ENCODE peak calls at places on chromosomes 7 and 10, in nine cellular contexts. C, Z, T, I, K, D, S, G and M are unnamed samples.

GRCh38 chr10:77782328-77783061 is 144.1 kb downstream of the DLG5 start:
- DNase-seq in C (no peak), Z (no peak), T (no peak), I (no peak), K (no peak), D (no peak), S (no peak), G (no peak), M (no peak)

GRCh38 chr10:126312167-126312566 is 76.1 kb downstream of the ADAM12 start:
- DNase-seq in C (no peak), Z (no peak), T (no peak), I (no peak), K (no peak), D (no peak), S (no peak), G (no peak), M (no peak)

GRCh38 chr10:61130366-61130765 is 186.4 kb upstream of the RHOBTB1 start:
- DNase-seq in C (no peak), Z (no peak), T (peak; percentile 76), I (no peak), K (no peak), D (no peak), S (no peak), G (no peak), M (no peak)

GRCh38 chr7:260441-261281 is 29.3 kb upstream of the FOXL3 start:
- DNase-seq in C (no peak), Z (no peak), T (no peak), I (no peak), K (no peak), D (peak; percentile 81), S (no peak), G (peak; percentile 18), M (no peak)

GRCh38 chr7:28017372-28017771 is 163.2 kb downstream of the JAZF1 start:
- DNase-seq in C (no peak), Z (no peak), T (peak; percentile 55), I (no peak), K (no peak), D (no peak), S (no peak), G (no peak), M (no peak)

GRCh38 chr7:105775580-105775979 is 100.8 kb downstream of the ATXN7L1 start:
- DNase-seq in C (no peak), Z (no peak), T (no peak), I (no peak), K (no peak), D (no peak), S (no peak), G (no peak), M (no peak)

GRCh38 chr7:68613405-68613804 is 984.9 kb upstream of the AUTS2 start:
- DNase-seq in C (no peak), Z (no peak), T (no peak), I (no peak), K (no peak), D (no peak), S (no peak), G (no peak), M (no peak)

GRCh38 chr10:42476101-42476500 is 162.3 kb downstream of the ZNF33B start:
- DNase-seq in C (no peak), Z (no peak), T (no peak), I (no peak), K (no peak), D (no peak), S (no peak), G (no peak), M (no peak)

GRCh38 chr10:98119891-98120290 is 14.6 kb upstream of the R3HCC1L start:
- DNase-seq in C (no peak), Z (no peak), T (no peak), I (no peak), K (no peak), D (no peak), S (no peak), G (no peak), M (no peak)

GRCh38 chr7:112930787-112931186 is 140.6 kb upstream of the TMEM168 start:
- DNase-seq in C (no peak), Z (no peak), T (peak; percentile 76), I (no peak), K (no peak), D (no peak), S (no peak), G (no peak), M (no peak)

GRCh38 chr10:49395741-49396665 is at the start of gene DRGX:
- DNase-seq in C (no peak), Z (no peak), T (no peak), I (no peak), K (no peak), D (no peak), S (no peak), G (no peak), M (no peak)

GRCh38 chr10:32004161-32004591 is 52.0 kb downstream of the KIF5B start:
- DNase-seq in C (peak; percentile 35), Z (peak; percentile 92), T (no peak), I (no peak), K (no peak), D (peak; percentile 11), S (no peak), G (peak; percentile 64), M (no peak)

GRCh38 chr7:17380696-17381662 is 82.5 kb downstream of the AHR start:
- DNase-seq in C (no peak), Z (no peak), T (peak; percentile 60), I (no peak), K (no peak), D (no peak), S (no peak), G (no peak), M (no peak)

GRCh38 chr10:125868372-125868975 is 12.6 kb downstream of the DHX32 start:
- DNase-seq in C (no peak), Z (no peak), T (peak; percentile 65), I (no peak), K (peak; percentile 74), D (peak; percentile 16), S (no peak), G (no peak), M (no peak)

GRCh38 chr7:112444505-112444904 is 5.8 kb upstream of the IFRD1 start:
- DNase-seq in C (no peak), Z (no peak), T (no peak), I (no peak), K (no peak), D (no peak), S (no peak), G (no peak), M (no peak)

GRCh38 chr10:22536620-22537019 is 177.8 kb downstream of the PIP4K2A start:
- DNase-seq in C (no peak), Z (no peak), T (no peak), I (no peak), K (no peak), D (no peak), S (no peak), G (no peak), M (no peak)

GRCh38 chr7:35761882-35762720 is 38.8 kb upstream of the SEPTIN7 start:
- DNase-seq in C (no peak), Z (no peak), T (peak; percentile 82), I (no peak), K (no peak), D (no peak), S (no peak), G (no peak), M (no peak)

GRCh38 chr7:106717997-106718871 is 57.3 kb upstream of the CCDC71L start:
- DNase-seq in C (peak; percentile 28), Z (peak; percentile 41), T (peak; percentile 98), I (peak; percentile 62), K (peak; percentile 51), D (no peak), S (no peak), G (no peak), M (no peak)

GRCh38 chr10:4352566-4352961 is 473.4 kb upstream of the AKR1E2 start:
- DNase-seq in C (no peak), Z (no peak), T (no peak), I (no peak), K (no peak), D (no peak), S (no peak), G (peak; percentile 40), M (peak; percentile 73)

GRCh38 chr10:26566525-26567348 is 128.6 kb downstream of the APBB1IP start:
- DNase-seq in C (no peak), Z (peak; percentile 27), T (no peak), I (no peak), K (no peak), D (no peak), S (no peak), G (no peak), M (no peak)

GRCh38 chr10:131620904-131621303 is 279.9 kb upstream of the PPP2R2D start:
- DNase-seq in C (no peak), Z (no peak), T (no peak), I (no peak), K (no peak), D (no peak), S (no peak), G (no peak), M (no peak)
- H3K9me3 ChIP-seq in C (no peaks in the 10 kb centered on the region), Z (no peaks in the 10 kb centered on the region), T (peaks cover 35% of the 10 kb centered on the region), I (peaks cover 3% of the 10 kb centered on the region), K (no peaks in the 10 kb centered on the region), D (no peaks in the 10 kb centered on the region), S (no peaks in the 10 kb centered on the region), G (no peaks in the 10 kb centered on the region), M (no peaks in the 10 kb centered on the region)

DNA sequence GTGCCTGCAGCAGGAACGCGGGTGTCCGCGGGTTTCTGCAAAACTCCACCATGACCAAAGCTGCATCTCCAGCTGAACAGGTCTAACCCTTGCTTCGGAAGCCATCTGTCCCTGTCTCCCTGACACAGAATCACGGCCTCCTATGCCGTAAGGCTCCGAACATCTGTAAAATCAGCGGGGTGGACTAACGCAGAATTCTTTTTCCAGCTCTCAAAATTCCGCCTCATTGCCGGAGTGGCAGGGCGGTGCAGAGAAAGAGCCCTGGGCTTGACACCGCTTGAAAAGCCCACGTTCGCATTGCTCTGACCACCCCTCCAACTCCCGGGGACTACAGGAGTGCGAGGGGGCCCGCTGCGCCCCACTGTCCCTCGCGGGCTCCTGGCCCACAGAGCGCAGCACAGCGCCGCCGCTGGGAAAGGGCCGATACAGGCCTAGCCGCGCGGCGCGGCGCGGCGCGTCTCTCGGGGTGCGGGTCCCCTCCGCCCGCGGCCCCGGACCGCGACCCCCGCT is 409 bp downstream of the DNMBP start:
- DNase-seq in C (peak; percentile 61), Z (peak; percentile 46), T (no peak), I (peak; percentile 69), K (peak; percentile 42), D (peak; percentile 70), S (no peak), G (no peak), M (no peak)
- TF ChIP-seq POLR2A in C (no peak), Z (no peak), T (no peak), I (no peak), K (no peak), D (peak; percentile 24), S (no peak), G (no peak), M (no peak)

GRCh38 chr10:43645866-43646265 is 2.8 kb downstream of the ZNF32 start:
- DNase-seq in C (no peak), Z (no peak), T (no peak), I (no peak), K (no peak), D (no peak), S (no peak), G (no peak), M (no peak)
- H3K9me3 ChIP-seq in C (peaks cover 59% of the 10 kb centered on the region), Z (peaks cover 53% of the 10 kb centered on the region), T (peaks cover 44% of the 10 kb centered on the region), I (peaks cover 57% of the 10 kb centered on the region), K (peaks cover 76% of the 10 kb centered on the region), D (peaks cover 59% of the 10 kb centered on the region), S (peaks cover 43% of the 10 kb centered on the region), G (peaks cover 68% of the 10 kb centered on the region), M (peaks cover 4% of the 10 kb centered on the region)

DNA sequence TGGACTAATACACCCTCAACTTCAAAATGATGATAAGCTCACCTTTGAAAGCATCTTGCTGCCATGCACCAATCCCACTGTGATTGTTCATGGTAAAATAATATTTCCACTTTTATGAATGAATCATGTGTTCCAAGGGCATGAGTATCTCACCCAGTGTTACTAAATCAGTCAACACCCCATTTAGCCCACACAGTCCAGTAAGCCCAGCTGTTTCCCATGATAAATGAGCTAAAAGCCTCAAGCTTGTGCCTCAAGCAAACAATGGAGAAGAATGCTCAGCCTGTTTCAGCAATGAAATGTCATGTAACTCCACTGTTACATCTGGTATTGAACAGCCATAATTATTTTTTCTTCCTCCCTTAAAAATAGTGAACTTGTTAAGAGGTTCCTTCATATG is 442.5 kb downstream of the XPNPEP1 start:
- DNase-seq in C (no peak), Z (no peak), T (no peak), I (no peak), K (no peak), D (no peak), S (no peak), G (no peak), M (no peak)
- TF ChIP-seq POLR2A in C (no peak), Z (no peak), T (no peak), I (no peak), K (no peak), D (no peak), S (no peak), G (no peak), M (no peak)